ENCODE peak calls at places on chromosomes 1 and 21, in seven cellular contexts. T, U, M, R, G, O and D are unnamed samples.

GRCh38 chr1:9589719-9590157 is 1.0 kb downstream of the TMEM201 start:
- DNase-seq in M (no peak), R (no peak), O (no peak), T (no peak), U (no peak), G (no peak), D (no peak)

GRCh38 chr21:26920055-26920454 is 46.8 kb downstream of the ADAMTS5 start:
- DNase-seq in M (no peak), U (no peak), G (no peak), O (no peak), R (no peak), T (no peak), D (no peak)

GRCh38 chr1:232900818-232901217 is 49.6 kb upstream of the NTPCR start:
- DNase-seq in U (no peak), R (no peak), O (peak; percentile 15), G (no peak), M (peak; percentile 49), T (no peak), D (no peak)

GRCh38 chr21:45295576-45296365 is 8.1 kb upstream of the POFUT2 start:
- DNase-seq in U (no peak), O (no peak), R (no peak), G (no peak), T (peak; percentile 10), M (no peak), D (no peak)

GRCh38 chr1:177772621-177773020 is 197.2 kb downstream of the SEC16B start:
- DNase-seq in M (no peak), T (no peak), G (no peak), U (no peak), O (no peak), R (no peak), D (no peak)

GRCh38 chr1:56464294-56464693 is 115.1 kb downstream of the PLPP3 start:
- DNase-seq in T (no peak), M (no peak), U (no peak), O (no peak), G (no peak), R (no peak), D (no peak)

GRCh38 chr1:117534995-117535467 is 70.8 kb upstream of the TENT5C start:
- DNase-seq in R (peak; percentile 61), M (peak; percentile 44), U (peak; percentile 80), G (no peak), T (no peak), O (no peak), D (peak; percentile 26)

GRCh38 chr1:221241592-221241991 is 362.3 kb downstream of the HLX start:
- DNase-seq in G (no peak), O (no peak), M (no peak), T (no peak), R (no peak), U (peak; percentile 12), D (no peak)

GRCh38 chr1:151373196-151373595 is 691 bp upstream of the SELENBP1 start:
- DNase-seq in T (no peak), O (no peak), G (no peak), U (no peak), R (no peak), M (no peak), D (no peak)

GRCh38 chr1:11929849-11930248 is 3.6 kb upstream of the KIAA2013 start:
- DNase-seq in M (peak; percentile 90), O (peak; percentile 66), T (peak; percentile 43), R (peak; percentile 88), G (peak; percentile 84), U (peak; percentile 77), D (no peak)

GRCh38 chr1:160942926-160943325 is 11.7 kb downstream of the ITLN2 start:
- DNase-seq in T (no peak), G (no peak), O (no peak), U (peak; percentile 35), R (no peak), M (no peak), D (no peak)

GRCh38 chr1:190708418-190709057 is 230.9 kb upstream of the BRINP3 start:
- DNase-seq in U (no peak), T (no peak), M (no peak), G (no peak), R (no peak), O (no peak), D (no peak)

GRCh38 chr1:17564458-17565393 is 25.2 kb downstream of the ARHGEF10L start:
- DNase-seq in G (peak; percentile 66), M (peak; percentile 66), R (no peak), U (no peak), O (no peak), T (no peak), D (no peak)

GRCh38 chr1:89701746-89702241 is 68.9 kb downstream of the LRRC8C start:
- DNase-seq in T (no peak), G (no peak), U (peak; percentile 68), R (no peak), M (no peak), O (no peak), D (no peak)

DNA sequence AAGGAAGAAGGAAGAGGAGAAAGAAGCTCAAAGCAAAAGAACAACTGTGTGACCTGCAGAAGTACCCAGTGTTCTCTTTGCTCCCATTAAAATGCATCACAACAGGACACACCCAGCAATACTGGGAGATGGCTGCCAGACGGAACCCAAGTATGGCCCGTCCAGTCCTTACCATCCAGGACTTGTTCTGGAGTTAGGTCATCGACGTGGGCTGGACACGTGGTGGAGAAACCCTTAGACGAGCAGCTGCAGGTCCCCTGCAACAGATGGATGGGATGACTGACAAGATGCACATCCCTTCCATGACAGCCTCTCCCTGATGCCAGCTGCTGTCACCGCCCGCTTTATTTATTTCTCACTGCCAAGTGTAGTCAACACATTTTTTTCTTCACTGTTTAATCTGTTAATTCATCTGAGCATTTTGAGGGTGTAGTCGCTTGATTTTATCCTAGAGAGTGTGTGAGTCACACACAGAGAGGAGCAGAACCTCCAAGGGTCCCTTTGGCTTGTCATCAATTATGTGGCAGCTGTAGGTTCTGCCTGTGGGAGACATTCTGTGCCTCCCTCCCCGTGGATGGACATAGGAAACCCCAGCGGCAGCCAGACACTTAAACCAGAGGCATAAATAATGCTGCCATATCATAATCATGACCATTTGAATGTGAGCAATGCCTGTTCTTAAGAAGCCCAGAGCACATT is 80.9 kb downstream of the ABCA4 start:
- DNase-seq in O (no peak), T (no peak), G (no peak), M (no peak), R (no peak), U (no peak), D (no peak)
- TF ChIP-seq CTCF in O (no peak), T (no peak), G (no peak), M (no peak), R (no peak), U (no peak), D (no peak)

GRCh38 chr1:60088620-60089155 is 15.1 kb upstream of the C1orf87 start:
- DNase-seq in T (no peak), U (peak; percentile 7), G (no peak), M (no peak), O (no peak), R (no peak), D (no peak)
- TF ChIP-seq CTCF in T (no peak), U (peak; percentile 18), G (no peak), M (no peak), O (no peak), R (peak; percentile 19), D (no peak)

GRCh38 chr1:116351914-116352313 is 21.1 kb upstream of the ATP1A1 start:
- DNase-seq in U (no peak), O (no peak), T (no peak), G (no peak), M (no peak), R (no peak), D (no peak)

GRCh38 chr1:116347678-116348077 is 25.4 kb upstream of the ATP1A1 start:
- DNase-seq in O (no peak), U (no peak), G (no peak), R (no peak), M (no peak), T (no peak), D (no peak)

GRCh38 chr1:116353155-116353554 is 19.9 kb upstream of the ATP1A1 start:
- DNase-seq in R (no peak), T (no peak), G (no peak), M (no peak), U (no peak), O (no peak), D (no peak)

GRCh38 chr1:116352349-116352813 is 20.7 kb upstream of the ATP1A1 start:
- DNase-seq in M (no peak), O (no peak), R (no peak), T (no peak), U (peak; percentile 22), G (no peak), D (no peak)

DNA sequence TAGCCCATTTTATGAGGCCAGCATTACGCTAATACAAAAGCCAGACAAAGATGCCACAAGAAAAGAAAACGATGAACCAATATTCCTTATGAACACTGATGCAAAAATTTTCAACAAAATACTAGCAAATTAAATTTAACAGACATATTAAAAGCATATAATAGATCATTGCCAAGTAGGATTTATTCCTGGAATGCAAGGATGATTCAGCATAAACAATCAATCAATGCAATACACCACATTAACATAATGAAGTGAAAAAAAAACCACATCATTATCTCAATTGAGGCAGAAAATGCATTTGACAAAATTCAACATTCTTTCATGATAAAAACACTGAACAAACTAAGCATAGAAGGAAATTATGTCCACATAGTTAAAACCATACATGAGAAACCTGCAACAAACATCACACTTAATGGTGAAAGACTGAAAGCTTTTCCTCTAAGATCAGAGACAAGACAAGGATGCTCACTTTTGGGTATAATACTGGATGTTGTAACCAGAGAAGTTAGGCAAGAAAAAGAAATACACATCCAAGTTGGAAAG is 22.9 kb upstream of the ATP1A1 start:
- DNase-seq in O (no peak), U (no peak), M (no peak), G (no peak), T (no peak), R (no peak), D (no peak)
- TF ChIP-seq CTCF in O (no peak), U (no peak), M (no peak), G (no peak), T (no peak), R (no peak), D (no peak)

GRCh38 chr1:229558460-229559335 is at the start of gene ABCB10:
- DNase-seq in G (peak; percentile 98), R (peak; percentile 90), T (peak; percentile 88), O (peak; percentile 96), M (peak; percentile 97), U (peak; percentile 98), D (peak; percentile 91)

GRCh38 chr1:229557214-229557850 is 1.2 kb downstream of the ABCB10 start:
- DNase-seq in T (no peak), O (no peak), U (peak; percentile 38), R (no peak), M (no peak), G (no peak), D (no peak)

GRCh38 chr1:229556551-229556950 is 2.0 kb downstream of the ABCB10 start:
- DNase-seq in R (no peak), G (no peak), T (no peak), U (no peak), O (no peak), M (no peak), D (no peak)

GRCh38 chr1:229554886-229555621 is 3.5 kb downstream of the ABCB10 start:
- DNase-seq in U (peak; percentile 8), R (no peak), O (no peak), M (no peak), G (no peak), T (no peak), D (no peak)

DNA sequence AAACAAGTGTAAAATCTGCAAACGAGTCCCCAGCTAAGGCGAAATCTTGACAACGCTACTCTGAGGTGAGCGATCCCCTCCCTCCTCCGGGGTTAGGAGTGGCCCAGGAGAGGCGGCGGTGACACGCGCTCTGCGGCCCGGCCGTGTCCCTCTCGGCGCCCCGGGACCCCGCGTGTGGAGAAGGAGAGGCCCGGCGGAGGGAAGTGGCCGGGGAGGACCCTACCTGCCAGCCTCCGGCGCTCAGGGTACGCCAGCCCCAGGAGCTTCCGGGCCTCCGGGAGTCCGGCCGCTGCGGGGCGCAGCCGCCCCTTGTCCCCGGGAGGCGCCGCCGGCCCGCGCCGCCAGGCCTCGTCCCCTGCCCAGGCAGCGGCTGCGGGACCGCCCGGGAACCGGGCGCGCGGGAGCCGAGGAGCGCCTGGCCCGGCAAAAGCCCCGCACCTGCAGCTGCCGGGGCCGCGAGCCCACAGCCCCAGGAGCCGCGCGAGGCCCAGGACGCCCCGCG is 543 bp downstream of the ABCB10 start:
- DNase-seq in M (peak; percentile 49), O (peak; percentile 49), T (no peak), G (peak; percentile 68), R (no peak), U (peak; percentile 12), D (peak; percentile 57)
- TF ChIP-seq CTCF in M (no peak), O (peak; percentile 4), T (peak; percentile 9), G (no peak), R (no peak), U (no peak), D (no peak)